ENCODE peak calls at places on chromosomes 12 and 14, in nine cellular contexts. A is omental fat pad; W is tibial artery; Y is upper lobe of right lung; Q is hepatocyte; N is CD8-positive, alpha-beta T cell; J is endothelial cell; D is mucosa of descending colon; U is brain microvascular endothelial cell. E is an unnamed sample.

GRCh38 chr12:6264402-6265037 is 46.0 kb upstream of the PLEKHG6 start:
- DNase-seq in Y (peak), A (no peak), J (no peak), W (no peak), D (no peak), U (no peak), Q (no peak), N (no peak), E (no peak)

GRCh38 chr14:53380508-53381225 is 227.5 kb upstream of the DDHD1 start:
- DNase-seq in D (no peak), A (no peak), J (no peak), N (no peak), U (no peak), Y (no peak), Q (no peak), W (no peak), E (no peak)

GRCh38 chr14:79496701-79497100 is 714.6 kb downstream of the DIO2 start:
- DNase-seq in Y (no peak), N (no peak), W (no peak), Q (no peak), D (no peak), A (no peak), U (peak), J (no peak), E (no peak)

GRCh38 chr12:501722-502447 is 42.1 kb downstream of the B4GALNT3 start:
- DNase-seq in W (no peak), N (no peak), Y (no peak), U (no peak), J (no peak), D (no peak), Q (no peak), A (no peak), E (no peak)

GRCh38 chr14:72812292-72812851 is 81.5 kb downstream of the DPF3 start:
- DNase-seq in N (no peak), U (no peak), Q (no peak), W (peak), J (no peak), Y (no peak), D (no peak), A (no peak), E (no peak)

GRCh38 chr12:46472893-46473633 is 100.5 kb upstream of the SLC38A2 start:
- DNase-seq in U (peak), Y (no peak), D (no peak), Q (peak), W (no peak), N (no peak), J (no peak), A (no peak), E (no peak)

GRCh38 chr12:92445253-92446081 is 257.3 kb upstream of the PLEKHG7 start:
- DNase-seq in Y (no peak), U (no peak), N (no peak), Q (no peak), A (no peak), W (no peak), D (peak), J (no peak), E (no peak)

GRCh38 chr14:106417224-106418049 is 891.1 kb downstream of the TMEM121 start:
- DNase-seq in W (no peak), Q (peak), J (no peak), D (peak), Y (peak), U (no peak), N (peak), A (peak), E (no peak)

GRCh38 chr12:43824207-43824775 is 11.6 kb upstream of the TMEM117 start:
- DNase-seq in Q (no peak), A (no peak), W (no peak), N (no peak), D (no peak), U (no peak), Y (no peak), J (no peak), E (no peak)

GRCh38 chr12:55400229-55400628 is at the start of gene OR6C65:
- DNase-seq in Y (no peak), D (no peak), U (no peak), A (no peak), Q (no peak), N (no peak), J (no peak), W (no peak), E (no peak)

GRCh38 chr14:30915596-30915995 is 41.2 kb downstream of the COCH start:
- DNase-seq in Q (no peak), W (no peak), U (no peak), N (no peak), Y (no peak), J (no peak), D (no peak), A (no peak), E (no peak)

GRCh38 chr12:124030008-124030407 is 57.0 kb downstream of the ZNF664 start:
- DNase-seq in A (no peak), Q (no peak), Y (no peak), W (no peak), J (no peak), D (no peak), U (no peak), N (no peak), E (no peak)

GRCh38 chr14:87745507-87746118 is 247.4 kb downstream of the GALC start:
- DNase-seq in J (peak), N (no peak), Q (peak), Y (no peak), U (peak), A (no peak), D (no peak), W (no peak), E (no peak)

GRCh38 chr12:27048822-27049752 is 26.7 kb downstream of the MED21 start:
- DNase-seq in A (no peak), U (peak), J (no peak), D (no peak), Y (no peak), Q (peak), W (no peak), N (no peak), E (no peak)

GRCh38 chr12:11968516-11968915 is 102.2 kb upstream of the BCL2L14 start:
- DNase-seq in J (no peak), Q (no peak), N (no peak), D (no peak), Y (no peak), U (no peak), W (no peak), A (no peak), E (no peak)

GRCh38 chr12:14239350-14239934 is 126.0 kb upstream of the ATF7IP start:
- DNase-seq in Q (peak), N (peak), J (no peak), W (no peak), A (no peak), U (peak), Y (no peak), D (no peak), E (no peak)

GRCh38 chr14:49982082-49982481 is 89.2 kb downstream of the ARF6 start:
- DNase-seq in Y (no peak), N (no peak), D (no peak), Q (no peak), W (no peak), U (peak), J (no peak), A (no peak), E (no peak)

GRCh38 chr14:23141706-23142467 is 22.8 kb upstream of the CEBPE start:
- DNase-seq in D (no peak), A (no peak), Q (peak), Y (peak), W (peak), U (peak), N (no peak), J (no peak), E (peak)

GRCh38 chr14:67166450-67166853 is 22.8 kb upstream of the GARIN2 start:
- DNase-seq in U (peak), N (no peak), Q (peak), D (no peak), A (no peak), Y (no peak), W (no peak), J (peak), E (peak)

GRCh38 chr12:71057330-71057729 is 100.5 kb downstream of the TSPAN8 start:
- DNase-seq in D (no peak), W (no peak), Q (no peak), J (no peak), U (no peak), N (no peak), A (no peak), Y (no peak), E (no peak)

GRCh38 chr14:68966872-68967301 is 12.2 kb downstream of the ACTN1 start:
- DNase-seq in Q (no peak), J (no peak), A (peak), N (no peak), U (peak), W (no peak), D (no peak), Y (no peak), E (no peak)

GRCh38 chr14:101948666-101949205 is 15.6 kb upstream of the DYNC1H1 start:
- DNase-seq in N (no peak), W (no peak), J (no peak), A (no peak), D (peak), U (no peak), Y (no peak), Q (peak), E (no peak)

GRCh38 chr12:110039085-110039807 is 9.1 kb downstream of the C12orf76 start:
- DNase-seq in D (no peak), A (no peak), Y (no peak), J (peak), W (no peak), N (peak), U (peak), Q (peak), E (peak)

GRCh38 chr12:60689137-60689536 is 1093.3 kb downstream of the SLC16A7 start:
- DNase-seq in J (no peak), Y (no peak), A (no peak), N (no peak), U (no peak), Q (no peak), D (no peak), W (no peak), E (no peak)

GRCh38 chr12:67651380-67651695 is 2.8 kb downstream of the DYRK2 start:
- DNase-seq in U (no peak), A (no peak), D (no peak), Q (peak), J (no peak), Y (no peak), N (no peak), W (no peak), E (no peak)
- TF ChIP-seq CTCF in U (peak), A (no peak), D (no peak), Q (peak), J (no peak), Y (peak), N (no peak), W (peak), E (peak)

GRCh38 chr12:18306311-18306710 is 45.0 kb downstream of the PIK3C2G start:
- DNase-seq in J (no peak), N (no peak), W (no peak), U (no peak), A (no peak), Y (no peak), Q (no peak), D (no peak), E (no peak)

GRCh38 chr12:18302809-18303430 is 41.6 kb downstream of the PIK3C2G start:
- DNase-seq in U (no peak), N (no peak), W (no peak), A (no peak), J (no peak), D (no peak), Y (no peak), Q (no peak), E (no peak)

DNA sequence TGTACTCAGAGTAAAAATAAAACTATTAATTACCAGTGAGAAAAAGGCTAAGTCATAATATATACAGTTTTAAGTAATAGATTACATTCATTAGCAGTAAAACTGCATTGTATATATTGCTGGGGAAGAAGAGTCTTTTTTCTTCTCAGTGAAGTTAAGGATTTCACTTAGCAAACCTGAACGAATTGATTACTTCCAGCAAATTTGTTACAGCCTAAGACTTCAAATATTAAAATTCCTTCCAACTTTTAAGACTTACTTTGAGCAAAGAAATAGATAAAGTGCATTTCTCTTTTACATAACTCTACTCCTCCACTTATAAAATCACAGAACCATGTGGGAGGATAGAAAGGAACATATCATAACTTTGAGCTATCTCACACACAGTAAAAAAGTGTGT is 43.3 kb downstream of the PIK3C2G start:
- DNase-seq in Q (no peak), J (no peak), W (no peak), Y (no peak), D (no peak), N (no peak), A (no peak), U (no peak), E (no peak)
- TF ChIP-seq CTCF in Q (no peak), J (no peak), W (no peak), Y (no peak), D (no peak), N (no peak), A (no peak), U (no peak), E (no peak)

DNA sequence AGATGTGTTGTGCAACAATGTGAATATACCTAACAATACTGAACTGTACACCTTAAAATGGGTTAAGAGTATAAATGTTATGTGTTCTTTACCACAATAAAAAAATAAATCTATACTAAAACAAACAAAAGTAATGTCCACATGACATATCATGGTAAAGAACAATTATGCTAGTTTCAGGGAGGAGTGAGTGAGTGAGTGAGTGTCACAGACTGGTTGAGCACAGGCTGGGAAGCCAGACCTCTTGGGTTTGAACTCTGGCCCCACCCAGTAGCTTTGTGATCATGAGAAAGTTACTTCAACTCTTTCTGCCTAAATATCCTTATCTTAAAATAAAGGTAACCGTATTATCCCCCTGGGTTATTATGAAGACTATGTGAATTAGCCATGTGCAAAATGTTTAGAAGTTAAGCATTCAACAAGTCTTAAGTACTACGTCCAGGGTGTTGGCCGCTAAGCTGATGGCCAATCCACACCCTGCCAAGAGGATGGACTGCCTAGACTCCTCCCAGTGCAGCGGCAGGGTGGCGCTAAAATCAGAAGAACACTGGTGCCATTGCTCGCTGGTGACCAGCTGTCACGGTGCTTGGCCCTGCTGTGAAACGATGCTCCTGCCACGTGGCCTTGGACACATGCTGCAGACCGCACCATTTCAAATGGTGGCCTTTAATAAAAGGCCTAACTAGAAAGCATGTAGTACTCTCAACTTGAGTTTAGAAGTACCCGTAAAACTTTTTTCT is 7.3 kb downstream of the SLC2A13 start:
- DNase-seq in W (no peak), N (no peak), Y (no peak), J (no peak), Q (no peak), U (no peak), A (no peak), D (peak), E (no peak)
- TF ChIP-seq CTCF in W (no peak), N (no peak), Y (no peak), J (no peak), Q (no peak), U (no peak), A (no peak), D (no peak), E (no peak)

DNA sequence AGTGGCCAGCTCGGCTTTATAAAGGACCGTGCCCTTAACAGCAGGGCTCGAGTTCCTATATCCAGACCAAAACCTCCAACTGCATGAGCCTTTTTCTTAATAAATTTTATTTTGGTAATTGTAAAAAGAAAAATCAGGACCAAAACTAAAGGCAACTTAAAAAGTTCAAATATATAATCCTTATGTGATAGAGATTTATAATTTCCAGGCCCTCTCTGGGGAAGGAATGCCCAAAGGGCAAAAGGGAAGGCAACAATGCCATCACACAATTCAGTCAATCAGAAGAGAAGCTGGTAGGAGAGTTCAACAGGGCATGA is 401 bp upstream of the IPO4 start:
- DNase-seq in W (no peak), J (no peak), N (no peak), U (no peak), Q (no peak), Y (no peak), A (no peak), D (no peak), E (no peak)
- TF ChIP-seq CTCF in W (no peak), J (no peak), N (no peak), U (no peak), Q (no peak), Y (no peak), A (no peak), D (no peak), E (no peak)

GRCh38 chr12:31727197-31727596 is 1.6 kb downstream of the AMN1 start:
- DNase-seq in Q (no peak), W (no peak), A (no peak), J (no peak), N (no peak), Y (no peak), D (no peak), U (no peak), E (no peak)

GRCh38 chr12:31726575-31726974 is 2.2 kb downstream of the AMN1 start:
- DNase-seq in Y (no peak), A (no peak), Q (no peak), U (no peak), N (no peak), J (no peak), D (no peak), W (no peak), E (no peak)

GRCh38 chr12:31728289-31728916 is 418 bp downstream of the AMN1 start:
- DNase-seq in J (no peak), D (peak), W (no peak), N (no peak), Q (peak), U (no peak), A (no peak), Y (no peak), E (no peak)

GRCh38 chr12:31729728-31730127 is 907 bp upstream of the AMN1 start:
- DNase-seq in A (no peak), Q (no peak), U (no peak), D (no peak), Y (no peak), J (no peak), N (no peak), W (no peak), E (no peak)

GRCh38 chr12:31728917-31729640 is at the start of gene AMN1:
- DNase-seq in W (peak), J (peak), U (peak), N (peak), Q (peak), D (peak), A (peak), Y (peak), E (peak)
- TF ChIP-seq CTCF in W (peak), J (no peak), U (no peak), N (no peak), Q (no peak), D (no peak), A (no peak), Y (no peak), E (no peak)

GRCh38 chr14:97164014-97164413 is 366.8 kb downstream of the VRK1 start:
- DNase-seq in A (no peak), W (no peak), Q (no peak), Y (no peak), N (no peak), J (no peak), U (no peak), D (no peak), E (no peak)
- TF ChIP-seq CTCF in A (no peak), W (no peak), Q (peak), Y (no peak), N (no peak), J (no peak), U (no peak), D (no peak), E (no peak)

GRCh38 chr12:107418976-107419375 is 266.6 kb upstream of the PWP1 start:
- DNase-seq in A (no peak), U (no peak), W (no peak), D (no peak), J (no peak), Y (no peak), Q (no peak), N (no peak), E (no peak)

GRCh38 chr12:107411792-107412535 is 273.6 kb upstream of the PWP1 start:
- DNase-seq in J (no peak), Y (no peak), Q (peak), U (peak), W (no peak), N (no peak), D (no peak), A (no peak), E (no peak)

GRCh38 chr12:107417004-107417403 is 268.6 kb upstream of the PWP1 start:
- DNase-seq in J (no peak), A (no peak), Q (no peak), D (no peak), U (no peak), W (no peak), N (no peak), Y (no peak), E (no peak)

GRCh38 chr12:107415834-107416233 is 269.8 kb upstream of the PWP1 start:
- DNase-seq in A (no peak), W (no peak), D (no peak), U (no peak), Q (no peak), Y (no peak), N (no peak), J (no peak), E (peak)

GRCh38 chr12:107415066-107415465 is 270.5 kb upstream of the PWP1 start:
- DNase-seq in D (no peak), A (no peak), Y (no peak), W (no peak), U (peak), Q (no peak), N (no peak), J (no peak), E (no peak)
- TF ChIP-seq CTCF in D (no peak), A (no peak), Y (no peak), W (no peak), U (peak), Q (no peak), N (no peak), J (no peak), E (no peak)

DNA sequence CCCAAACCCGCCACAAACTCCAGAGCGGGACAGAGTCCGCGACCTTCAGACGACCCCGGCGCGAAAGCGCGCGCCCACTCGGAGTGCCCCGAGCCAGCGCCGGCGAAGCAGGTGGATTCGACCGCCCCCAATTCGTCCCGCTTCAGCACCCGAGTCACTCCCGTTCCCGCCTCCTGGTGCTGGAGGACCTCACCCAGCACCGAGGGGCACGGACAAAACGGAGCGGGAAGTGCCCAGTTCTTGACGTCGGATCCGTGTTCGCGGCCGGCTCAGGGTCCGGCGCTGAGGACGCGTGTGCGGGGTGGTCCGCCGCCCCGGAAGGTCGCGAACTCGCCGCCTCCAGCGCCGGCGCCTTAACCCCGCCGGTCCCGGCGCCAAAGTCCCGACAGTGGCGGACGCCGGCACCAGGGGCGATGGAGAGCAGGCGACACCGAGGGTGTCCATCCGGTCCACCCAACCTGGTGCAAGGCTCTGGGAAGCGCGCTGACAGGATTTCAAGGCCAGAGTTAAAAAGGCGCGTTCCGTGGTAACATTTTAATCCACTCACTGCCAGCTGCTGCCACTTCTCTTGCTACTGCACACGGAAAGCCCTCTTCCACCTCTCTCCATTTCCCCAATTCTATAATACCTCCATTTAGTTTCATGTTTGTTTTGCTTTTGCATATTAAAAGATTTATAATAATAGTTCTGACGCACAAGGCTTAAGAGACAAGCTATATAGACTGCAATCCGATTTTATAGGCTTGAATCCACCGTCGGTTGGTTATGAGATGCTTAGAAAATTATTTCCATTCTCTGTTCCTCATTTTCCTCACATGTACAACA is 240.0 kb upstream of the CPNE8 start:
- DNase-seq in W (no peak), Q (peak), A (no peak), J (peak), Y (peak), U (no peak), D (peak), N (no peak), E (no peak)
- TF ChIP-seq CTCF in W (peak), Q (peak), A (no peak), J (peak), Y (peak), U (peak), D (peak), N (no peak), E (peak)

GRCh38 chr12:21647179-21647578 is 10.5 kb downstream of the LDHB start:
- DNase-seq in Y (no peak), Q (no peak), D (no peak), A (no peak), N (no peak), J (no peak), U (no peak), W (no peak), E (no peak)
- TF ChIP-seq CTCF in Y (no peak), Q (no peak), D (no peak), A (no peak), N (no peak), J (no peak), U (no peak), W (no peak), E (no peak)

E was measured in AG09319.